ENCODE peak calls at places on chromosomes 16 and 17, in four cellular contexts. R is COR-L47; N is CD4-positive, CD25-positive, alpha-beta regulatory T cell; C is EL. G is an unnamed sample.
A peak's percentile ranks its signal among the peaks of the same experiment; 100 is the strongest.

GRCh38 chr16:3022208-3022696 is 1.5 kb downstream of the HCFC1R1 start:
- DNase-seq in C (peak; percentile 97), N (no peak), R (no peak), G (no peak)

GRCh38 chr16:3716831-3717234 is 491 bp downstream of the TRAP1 start:
- DNase-seq in N (no peak), R (peak; percentile 26), C (peak; percentile 38), G (peak; percentile 52)

GRCh38 chr17:17819561-17819995 is 17.2 kb downstream of the SREBF1 start:
- DNase-seq in R (peak; percentile 32), C (peak; percentile 91), N (no peak), G (no peak)

GRCh38 chr16:53913920-53914319 is 210.0 kb downstream of the FTO start:
- DNase-seq in C (no peak), R (no peak), N (no peak), G (no peak)

GRCh38 chr17:42363231-42363630 is 25.0 kb downstream of the STAT3 start:
- DNase-seq in R (no peak), C (no peak), N (no peak), G (no peak)

GRCh38 chr17:73803867-73804539 is 159.8 kb upstream of the SDK2 start:
- DNase-seq in R (peak; percentile 92), C (no peak), N (no peak), G (no peak)

GRCh38 chr17:61306003-61306402 is 93.6 kb upstream of the TBX2 start:
- DNase-seq in C (no peak), N (no peak), R (no peak), G (no peak)

GRCh38 chr16:6684076-6684673 is 648.5 kb upstream of the RBFOX1 start:
- DNase-seq in N (no peak), C (no peak), R (no peak), G (no peak)

GRCh38 chr17:79524201-79524882 is 86.5 kb downstream of the RBFOX3 start:
- DNase-seq in R (no peak), C (no peak), N (no peak), G (no peak)

GRCh38 chr17:44309472-44309871 is 1.1 kb downstream of the RUNDC3A start:
- DNase-seq in C (no peak), R (no peak), N (no peak), G (no peak)

GRCh38 chr16:12881771-12882170 is 19.6 kb upstream of the SHISA9 start:
- DNase-seq in C (no peak), N (no peak), R (no peak), G (no peak)

GRCh38 chr16:50338371-50339231 is 30.2 kb downstream of the BRD7 start:
- DNase-seq in R (no peak), N (peak; percentile 67), C (peak; percentile 8), G (no peak)

GRCh38 chr17:28524476-28525415 is 18.6 kb downstream of the FOXN1 start:
- DNase-seq in R (no peak), N (no peak), C (peak; percentile 73), G (no peak)

G was measured in MM.1S.